ENCODE peak calls at places on chromosome 3, in four cellular contexts. One of them, this sample, is unnamed.

GRCh38 chr3:184428561-184429175 is 48.8 kb downstream of the CHRD start:
- DNase-seq in CD4-positive, alpha-beta memory T cell: no peak
- DNase-seq in endothelial cell of umbilical vein: no peak
- DNase-seq in K562: no peak
- DNase-seq in this sample: no peak

GRCh38 chr3:165211749-165212148 is 15.6 kb upstream of the SLITRK3 start:
- DNase-seq in endothelial cell of umbilical vein: no peak
- DNase-seq in CD4-positive, alpha-beta memory T cell: no peak
- DNase-seq in K562: no peak
- DNase-seq in this sample: no peak

GRCh38 chr3:84108442-84108971 is 850.3 kb upstream of the CADM2 start:
- DNase-seq in K562: no peak
- DNase-seq in CD4-positive, alpha-beta memory T cell: no peak
- DNase-seq in endothelial cell of umbilical vein: no peak
- DNase-seq in this sample: peak; percentile 98

GRCh38 chr3:21533047-21533446 is 218.0 kb downstream of the ZNF385D start:
- DNase-seq in K562: no peak
- DNase-seq in endothelial cell of umbilical vein: no peak
- DNase-seq in CD4-positive, alpha-beta memory T cell: no peak
- DNase-seq in this sample: no peak

GRCh38 chr3:29385056-29385455 is 104.2 kb downstream of the RBMS3 start:
- DNase-seq in K562: no peak
- DNase-seq in endothelial cell of umbilical vein: no peak
- DNase-seq in CD4-positive, alpha-beta memory T cell: no peak
- DNase-seq in this sample: no peak

GRCh38 chr3:13890377-13891016 is 10.6 kb upstream of the WNT7A start:
- DNase-seq in CD4-positive, alpha-beta memory T cell: peak; percentile 55
- DNase-seq in endothelial cell of umbilical vein: no peak
- DNase-seq in K562: peak; percentile 58
- DNase-seq in this sample: no peak

GRCh38 chr3:157073810-157074209 is 86.1 kb downstream of the CCNL1 start:
- DNase-seq in endothelial cell of umbilical vein: peak; percentile 20
- DNase-seq in CD4-positive, alpha-beta memory T cell: no peak
- DNase-seq in K562: no peak
- DNase-seq in this sample: no peak

GRCh38 chr3:129313415-129313982 is 34.8 kb downstream of the HMCES start:
- DNase-seq in K562: no peak
- DNase-seq in CD4-positive, alpha-beta memory T cell: no peak
- DNase-seq in endothelial cell of umbilical vein: no peak
- DNase-seq in this sample: no peak

GRCh38 chr3:153830552-153830951 is 290.6 kb upstream of the ARHGEF26 start:
- DNase-seq in endothelial cell of umbilical vein: no peak
- DNase-seq in CD4-positive, alpha-beta memory T cell: no peak
- DNase-seq in K562: no peak
- DNase-seq in this sample: no peak

GRCh38 chr3:120524171-120524923 is 71.8 kb upstream of the NDUFB4 start:
- DNase-seq in CD4-positive, alpha-beta memory T cell: no peak
- DNase-seq in K562: no peak
- DNase-seq in endothelial cell of umbilical vein: peak; percentile 5
- DNase-seq in this sample: no peak

GRCh38 chr3:60304103-60304502 is 947.1 kb downstream of the FHIT start:
- DNase-seq in endothelial cell of umbilical vein: no peak
- DNase-seq in CD4-positive, alpha-beta memory T cell: no peak
- DNase-seq in K562: no peak
- DNase-seq in this sample: no peak

GRCh38 chr3:44924102-44925084 is 50.0 kb downstream of the TGM4 start:
- DNase-seq in CD4-positive, alpha-beta memory T cell: no peak
- DNase-seq in K562: no peak
- DNase-seq in endothelial cell of umbilical vein: no peak
- DNase-seq in this sample: no peak

GRCh38 chr3:31534036-31534435 is 1.3 kb downstream of the STT3B start:
- DNase-seq in CD4-positive, alpha-beta memory T cell: peak; percentile 46
- DNase-seq in endothelial cell of umbilical vein: no peak
- DNase-seq in K562: no peak
- DNase-seq in this sample: peak; percentile 32

GRCh38 chr3:128867200-128868125 is 12.0 kb upstream of the ACAD9 start:
- DNase-seq in endothelial cell of umbilical vein: no peak
- DNase-seq in CD4-positive, alpha-beta memory T cell: no peak
- DNase-seq in K562: no peak
- DNase-seq in this sample: no peak

GRCh38 chr3:148866261-148866660 is 1.2 kb downstream of the CPA3 start:
- DNase-seq in CD4-positive, alpha-beta memory T cell: no peak
- DNase-seq in K562: no peak
- DNase-seq in endothelial cell of umbilical vein: no peak
- DNase-seq in this sample: no peak

GRCh38 chr3:169264711-169265110 is 398.8 kb downstream of the MECOM start:
- DNase-seq in CD4-positive, alpha-beta memory T cell: no peak
- DNase-seq in K562: no peak
- DNase-seq in endothelial cell of umbilical vein: peak; percentile 88
- DNase-seq in this sample: peak; percentile 57

GRCh38 chr3:96022676-96023075 is 791.7 kb upstream of the EPHA6 start:
- DNase-seq in CD4-positive, alpha-beta memory T cell: no peak
- DNase-seq in K562: no peak
- DNase-seq in endothelial cell of umbilical vein: no peak
- DNase-seq in this sample: no peak

GRCh38 chr3:141618511-141618910 is 119.6 kb upstream of the RNF7 start:
- DNase-seq in CD4-positive, alpha-beta memory T cell: no peak
- DNase-seq in K562: no peak
- DNase-seq in endothelial cell of umbilical vein: no peak
- DNase-seq in this sample: no peak

GRCh38 chr3:184609861-184610365 is 48.3 kb downstream of the EPHB3 start:
- DNase-seq in CD4-positive, alpha-beta memory T cell: no peak
- DNase-seq in endothelial cell of umbilical vein: no peak
- DNase-seq in K562: no peak
- DNase-seq in this sample: no peak

GRCh38 chr3:46566040-46566631 is at the start of gene LRRC2:
- DNase-seq in endothelial cell of umbilical vein: peak; percentile 33
- DNase-seq in CD4-positive, alpha-beta memory T cell: no peak
- DNase-seq in K562: no peak
- DNase-seq in this sample: peak; percentile 57

GRCh38 chr3:142888484-142889262 is at the start of gene PCOLCE2:
- DNase-seq in endothelial cell of umbilical vein: peak; percentile 16
- DNase-seq in K562: peak; percentile 38
- DNase-seq in CD4-positive, alpha-beta memory T cell: no peak
- DNase-seq in this sample: peak; percentile 70

DNA sequence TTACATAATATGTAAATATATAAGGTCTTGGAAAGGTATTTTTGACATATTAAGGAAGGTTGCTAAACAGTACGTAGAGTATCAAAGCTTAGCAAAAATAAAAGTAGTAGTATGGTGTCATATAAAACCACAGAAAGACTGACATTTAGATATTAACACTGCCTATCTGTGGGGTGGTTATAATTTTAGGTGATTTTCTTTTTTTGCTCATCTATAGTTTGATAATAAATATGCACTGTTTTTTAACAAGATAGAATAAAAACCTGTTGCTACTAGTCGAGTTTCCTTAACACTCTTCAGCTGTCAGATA is 40.7 kb downstream of the ETV5 start:
- DNase-seq in K562: no peak
- DNase-seq in endothelial cell of umbilical vein: no peak
- DNase-seq in CD4-positive, alpha-beta memory T cell: no peak
- DNase-seq in this sample: no peak
- H3K36me3 ChIP-seq in K562: peaks cover 15% of the 10 kb centered on the region
- H3K36me3 ChIP-seq in endothelial cell of umbilical vein: peaks cover 3% of the 10 kb centered on the region
- H3K36me3 ChIP-seq in CD4-positive, alpha-beta memory T cell: no peaks in the 10 kb centered on the region
- H3K36me3 ChIP-seq in this sample: no peaks in the 10 kb centered on the region

GRCh38 chr3:194320100-194320499 is 31.0 kb downstream of the CPN2 start:
- DNase-seq in CD4-positive, alpha-beta memory T cell: no peak
- DNase-seq in K562: no peak
- DNase-seq in endothelial cell of umbilical vein: no peak
- DNase-seq in this sample: no peak
- H3K9me3 ChIP-seq in CD4-positive, alpha-beta memory T cell: peaks cover 8% of the 10 kb centered on the region
- H3K9me3 ChIP-seq in K562: peaks cover 4% of the 10 kb centered on the region
- H3K9me3 ChIP-seq in endothelial cell of umbilical vein: no peaks in the 10 kb centered on the region
- H3K9me3 ChIP-seq in this sample: peaks cover 9% of the 10 kb centered on the region

DNA sequence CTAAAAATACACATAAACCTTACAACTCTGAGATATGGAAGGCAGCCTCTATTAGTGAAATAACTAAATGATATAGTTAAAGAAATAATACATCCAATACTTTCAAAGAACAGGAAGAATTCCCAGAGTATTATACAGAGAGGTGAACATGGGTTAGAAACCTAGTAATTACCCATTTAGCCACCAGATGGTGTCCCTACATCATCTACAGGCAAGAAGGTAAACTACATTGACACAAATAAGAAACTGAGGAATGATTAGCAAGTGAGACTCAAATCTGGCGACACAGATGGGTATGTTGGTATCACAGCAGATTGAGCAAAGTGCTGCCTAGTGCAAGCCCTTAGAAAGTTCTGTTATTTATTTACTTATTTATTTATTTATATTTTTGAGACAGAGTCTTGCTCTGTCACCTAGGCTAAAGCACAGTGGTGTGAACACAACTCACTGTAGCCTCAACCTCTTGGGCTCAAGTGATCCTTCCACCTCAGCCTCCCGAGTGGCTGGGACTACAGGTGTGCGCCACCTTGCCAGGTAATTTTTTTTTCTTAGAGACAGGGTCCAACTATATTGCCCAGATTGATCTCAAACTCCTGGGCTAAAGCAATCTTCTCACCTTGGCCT is 28.2 kb downstream of the NEK4 start:
- DNase-seq in K562: peak; percentile 24
- DNase-seq in endothelial cell of umbilical vein: peak; percentile 58
- DNase-seq in CD4-positive, alpha-beta memory T cell: no peak
- DNase-seq in this sample: peak; percentile 17
- H3K36me3 ChIP-seq in K562: peaks cover 55% of the 10 kb centered on the region
- H3K36me3 ChIP-seq in endothelial cell of umbilical vein: peaks cover 18% of the 10 kb centered on the region
- H3K36me3 ChIP-seq in CD4-positive, alpha-beta memory T cell: peaks cover 31% of the 10 kb centered on the region
- H3K36me3 ChIP-seq in this sample: peaks cover 71% of the 10 kb centered on the region

DNA sequence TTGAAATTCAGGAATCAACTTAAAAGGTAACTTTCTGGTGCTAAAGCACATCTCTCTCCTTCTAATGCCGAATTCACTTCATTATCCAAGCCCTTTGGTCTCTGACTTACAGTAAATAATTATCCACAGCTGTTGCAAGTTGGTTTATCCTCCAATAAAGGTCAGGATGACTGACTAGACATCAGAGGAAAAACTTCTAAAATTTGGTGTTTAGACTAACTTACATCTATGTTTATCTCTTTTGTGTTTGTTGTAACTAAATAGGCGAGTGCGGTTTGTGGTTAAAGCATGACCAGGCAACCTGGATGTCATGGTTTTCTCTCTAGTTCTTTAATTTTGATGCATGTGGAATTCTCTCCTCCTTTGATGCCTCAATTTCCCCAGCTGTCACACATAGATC is 237.4 kb upstream of the LRTM1 start:
- DNase-seq in endothelial cell of umbilical vein: no peak
- DNase-seq in K562: no peak
- DNase-seq in CD4-positive, alpha-beta memory T cell: no peak
- DNase-seq in this sample: no peak
- H3K9me3 ChIP-seq in endothelial cell of umbilical vein: peaks cover 4% of the 10 kb centered on the region
- H3K9me3 ChIP-seq in K562: no peaks in the 10 kb centered on the region
- H3K9me3 ChIP-seq in CD4-positive, alpha-beta memory T cell: no peaks in the 10 kb centered on the region
- H3K9me3 ChIP-seq in this sample: no peaks in the 10 kb centered on the region

DNA sequence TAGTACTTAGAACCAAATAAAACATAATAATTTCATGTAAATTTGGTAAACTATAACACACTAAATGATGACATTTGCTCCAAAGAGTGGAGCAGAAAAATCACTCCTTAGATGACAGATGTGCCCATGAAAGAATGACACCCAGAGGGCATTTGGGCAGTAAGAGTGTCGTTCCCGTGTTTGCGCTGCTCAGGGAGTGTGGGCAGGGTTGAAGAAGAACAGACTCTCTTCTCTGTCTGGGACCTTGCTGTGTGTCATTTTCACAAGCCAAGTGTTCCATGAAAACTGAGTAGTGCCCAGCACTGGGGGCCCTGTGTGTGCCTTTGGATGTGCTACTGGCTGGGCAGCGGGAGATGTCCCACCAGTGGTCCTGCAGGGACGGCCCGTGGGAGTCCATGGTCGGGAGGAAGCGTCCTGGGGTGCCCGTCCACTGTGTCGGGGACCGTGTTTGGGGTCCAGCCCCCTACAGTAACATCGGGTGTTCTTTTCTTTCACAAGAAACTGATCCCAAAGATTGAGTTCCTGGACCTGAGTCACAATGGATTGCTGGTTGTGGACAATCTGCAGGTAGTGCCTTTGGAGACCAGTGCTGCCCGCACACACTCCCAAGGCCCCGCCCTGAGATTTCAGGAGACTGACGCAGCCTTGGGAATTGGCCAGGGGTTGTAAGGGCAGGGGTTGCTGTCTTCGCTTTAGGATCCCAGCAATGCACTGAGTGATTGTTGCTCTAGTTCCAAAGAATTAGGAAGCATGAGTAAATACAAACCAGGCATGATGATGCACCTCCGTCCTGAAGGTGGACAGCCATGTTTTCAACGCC is 17.9 kb upstream of the STAB1 start:
- DNase-seq in K562: no peak
- DNase-seq in CD4-positive, alpha-beta memory T cell: no peak
- DNase-seq in endothelial cell of umbilical vein: no peak
- DNase-seq in this sample: no peak
- H3K36me3 ChIP-seq in K562: peaks cover 92% of the 10 kb centered on the region
- H3K36me3 ChIP-seq in CD4-positive, alpha-beta memory T cell: peaks cover 84% of the 10 kb centered on the region
- H3K36me3 ChIP-seq in endothelial cell of umbilical vein: peaks cover 73% of the 10 kb centered on the region
- H3K36me3 ChIP-seq in this sample: peaks cover 98% of the 10 kb centered on the region

This sample was measured in HAP-1.